ENCODE peak calls at places on chromosome 5, in seven cellular contexts. B is SK-N-SH, P is HCT116, F is GM12878, S is H1, Z is K562, J is HepG2. H is an unnamed sample.

GRCh38 chr5:96963267-96963666 is 27.4 kb downstream of the LNPEP start:
- DNase-seq in S (no peak), F (peak; percentile 33), B (no peak), J (no peak), P (no peak), Z (peak; percentile 42), H (no peak)

GRCh38 chr5:149549461-149550266 is 1.6 kb downstream of the CSNK1A1 start:
- DNase-seq in S (no peak), J (peak; percentile 86), Z (no peak), F (peak; percentile 32), B (peak; percentile 46), P (peak; percentile 64), H (no peak)

GRCh38 chr5:80181618-80182211 is 74.1 kb downstream of the SERINC5 start:
- DNase-seq in J (peak; percentile 90), B (no peak), S (no peak), Z (no peak), F (no peak), P (peak; percentile 88), H (no peak)

GRCh38 chr5:102511666-102512065 is 12.9 kb upstream of the SLCO6A1 start:
- DNase-seq in J (no peak), S (no peak), F (no peak), Z (no peak), P (no peak), B (no peak), H (no peak)

GRCh38 chr5:6729400-6730310 is 16.4 kb downstream of the TENT4A start:
- DNase-seq in P (no peak), B (no peak), Z (no peak), S (no peak), J (no peak), F (no peak), H (no peak)

GRCh38 chr5:151186052-151186451 is 28.5 kb upstream of the ANXA6 start:
- DNase-seq in J (no peak), S (no peak), Z (no peak), B (no peak), P (no peak), F (no peak), H (no peak)

GRCh38 chr5:176540956-176541337 is 3.7 kb upstream of the RNF44 start:
- DNase-seq in S (no peak), J (no peak), Z (no peak), F (no peak), B (no peak), P (no peak), H (no peak)

GRCh38 chr5:173984218-173984617 is 4.8 kb upstream of the C5orf47 start:
- DNase-seq in F (no peak), P (peak; percentile 34), B (peak; percentile 46), J (peak; percentile 57), Z (no peak), S (no peak), H (no peak)

GRCh38 chr5:79143684-79144379 is 32.2 kb downstream of the BHMT start:
- DNase-seq in F (no peak), B (no peak), P (peak; percentile 66), J (no peak), S (no peak), Z (peak; percentile 27), H (no peak)

GRCh38 chr5:8329773-8330172 is 460.8 kb downstream of the MTRR start:
- DNase-seq in S (no peak), P (no peak), Z (no peak), B (no peak), F (no peak), J (no peak), H (no peak)

GRCh38 chr5:68343421-68343826 is 127.9 kb downstream of the PIK3R1 start:
- DNase-seq in F (peak; percentile 55), S (no peak), B (no peak), Z (peak; percentile 45), P (no peak), J (no peak), H (no peak)

GRCh38 chr5:76831108-76831447 is 12.2 kb downstream of the F2RL1 start:
- DNase-seq in B (no peak), F (peak; percentile 27), P (no peak), J (no peak), Z (no peak), S (no peak), H (no peak)
- TF ChIP-seq YY1 in B (no peak), F (no peak), P (no peak), J (no peak), Z (no peak), S (no peak), H (no peak)

DNA sequence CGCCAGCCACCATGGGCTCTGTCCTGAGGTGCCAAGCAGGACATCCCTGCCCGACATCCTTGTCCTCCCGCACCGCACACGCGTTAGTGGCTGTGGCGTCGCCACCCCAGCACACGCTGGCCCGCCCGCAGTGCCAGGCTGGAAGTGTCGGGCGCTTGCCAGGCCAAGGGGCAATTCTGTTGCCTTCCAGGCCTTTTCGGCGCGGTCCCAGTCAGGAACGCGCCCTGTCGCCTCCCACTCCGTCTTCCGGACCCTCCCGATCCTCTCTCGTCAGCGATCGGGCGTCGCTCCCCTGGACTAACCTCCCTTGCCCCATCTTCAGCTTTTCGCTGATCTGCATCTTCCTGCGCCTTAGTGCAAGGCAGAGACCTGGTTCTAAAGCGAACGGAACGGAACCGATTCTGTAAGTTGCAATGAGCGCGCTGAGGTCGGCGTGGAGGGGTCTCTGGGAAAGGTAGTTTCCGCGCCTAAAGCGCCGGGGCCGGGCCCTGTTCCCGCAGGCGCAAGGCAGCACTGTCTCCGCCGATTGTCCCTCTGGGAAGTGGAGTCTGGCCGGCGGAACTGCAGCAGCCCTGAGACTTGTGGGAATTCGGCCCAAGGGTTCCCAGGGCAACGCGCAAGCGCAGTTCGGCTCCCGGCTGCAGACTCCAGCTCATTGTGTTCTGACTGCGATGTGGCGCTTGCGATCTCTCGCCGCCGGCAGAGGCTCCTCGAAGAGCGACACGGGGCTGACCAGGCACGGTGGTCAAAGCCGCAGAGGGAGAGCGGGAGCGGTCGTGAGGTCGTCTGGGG is at the start of gene ZNF454:
- DNase-seq in P (no peak), B (peak; percentile 97), Z (no peak), F (no peak), S (peak; percentile 69), J (no peak), H (peak; percentile 94)
- H3K9me3 ChIP-seq in P (peaks cover 15% of the 10 kb centered on the region), B (peaks cover 5% of the 10 kb centered on the region), Z (no peaks in the 10 kb centered on the region), F (peaks cover 13% of the 10 kb centered on the region), S (peaks cover 92% of the 10 kb centered on the region), J (peaks cover 97% of the 10 kb centered on the region), H (peaks cover 59% of the 10 kb centered on the region)

GRCh38 chr5:94440015-94440414 is 178.4 kb downstream of the KIAA0825 start:
- DNase-seq in F (no peak), Z (no peak), B (peak; percentile 5), P (no peak), S (no peak), J (no peak), H (no peak)
- TF ChIP-seq YY1 in F (no peak), Z (no peak), B (no peak), P (no peak), S (no peak), J (no peak), H (no peak)

GRCh38 chr5:140801494-140801841 is 611 bp downstream of the PCDHA3 start:
- DNase-seq in Z (no peak), F (no peak), S (no peak), P (no peak), B (no peak), J (no peak), H (no peak)
- H3K9me3 ChIP-seq in Z (no peaks in the 10 kb centered on the region), F (peaks cover 1% of the 10 kb centered on the region), S (peaks cover 28% of the 10 kb centered on the region), P (peaks cover 5% of the 10 kb centered on the region), B (peaks cover 19% of the 10 kb centered on the region), J (peaks cover 21% of the 10 kb centered on the region), H (peaks cover 8% of the 10 kb centered on the region)

GRCh38 chr5:134037160-134037559 is 32.4 kb upstream of the VDAC1 start:
- DNase-seq in F (no peak), J (no peak), Z (no peak), S (no peak), P (no peak), B (no peak), H (no peak)

GRCh38 chr5:134046330-134046729 is 41.6 kb upstream of the VDAC1 start:
- DNase-seq in P (no peak), F (no peak), B (no peak), Z (no peak), J (peak; percentile 27), S (no peak), H (no peak)

GRCh38 chr5:134043793-134044525 is 39.2 kb upstream of the VDAC1 start:
- DNase-seq in F (no peak), Z (no peak), B (no peak), J (no peak), P (no peak), S (no peak), H (no peak)

GRCh38 chr5:134038143-134038542 is 33.4 kb upstream of the VDAC1 start:
- DNase-seq in Z (no peak), F (no peak), B (no peak), J (peak; percentile 71), P (no peak), S (no peak), H (no peak)

DNA sequence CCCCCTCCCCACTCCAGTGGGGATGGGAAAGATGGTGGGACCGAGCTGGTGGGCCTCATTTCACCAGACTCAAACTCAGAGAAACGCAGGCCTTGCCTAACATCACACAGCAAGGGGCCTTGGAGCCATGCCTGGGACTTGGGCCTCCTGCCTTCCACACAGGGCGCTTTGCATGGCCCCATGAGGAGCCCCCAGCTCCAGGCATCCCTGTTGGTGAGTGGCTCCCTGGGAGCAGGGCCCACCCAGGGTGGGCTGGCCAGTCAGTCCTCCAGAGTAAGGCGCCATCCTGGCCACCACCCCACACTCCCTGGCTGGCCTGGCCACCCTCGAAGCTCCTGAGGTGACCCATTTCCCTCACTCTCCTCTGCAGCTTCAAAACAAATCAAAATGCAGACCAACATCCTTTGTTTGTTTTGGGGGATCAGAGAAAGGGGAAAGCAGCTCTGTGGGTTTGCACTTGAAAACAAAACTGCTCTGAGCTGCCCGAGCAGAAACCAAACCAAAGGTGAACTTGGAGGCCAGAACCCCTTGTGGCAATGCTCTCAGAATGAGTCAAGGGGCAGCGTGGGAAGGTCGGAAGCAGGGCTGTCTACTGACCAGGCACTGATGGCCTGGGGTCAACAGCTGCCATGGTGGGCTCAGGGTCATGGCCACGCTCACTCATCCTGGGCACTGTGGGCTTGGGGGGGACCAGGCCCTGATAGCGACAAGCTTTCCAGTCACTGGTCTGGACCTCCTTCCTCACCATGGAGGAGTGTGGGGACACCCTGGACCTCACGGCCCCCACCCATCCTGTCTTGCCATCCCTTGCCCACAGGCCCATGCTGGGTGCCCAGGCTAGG is 37.0 kb upstream of the VDAC1 start:
- DNase-seq in Z (no peak), P (no peak), S (no peak), B (no peak), J (no peak), F (peak; percentile 74), H (no peak)
- TF ChIP-seq YY1 in Z (no peak), P (no peak), S (no peak), B (no peak), J (no peak), F (peak; percentile 53), H (no peak)

DNA sequence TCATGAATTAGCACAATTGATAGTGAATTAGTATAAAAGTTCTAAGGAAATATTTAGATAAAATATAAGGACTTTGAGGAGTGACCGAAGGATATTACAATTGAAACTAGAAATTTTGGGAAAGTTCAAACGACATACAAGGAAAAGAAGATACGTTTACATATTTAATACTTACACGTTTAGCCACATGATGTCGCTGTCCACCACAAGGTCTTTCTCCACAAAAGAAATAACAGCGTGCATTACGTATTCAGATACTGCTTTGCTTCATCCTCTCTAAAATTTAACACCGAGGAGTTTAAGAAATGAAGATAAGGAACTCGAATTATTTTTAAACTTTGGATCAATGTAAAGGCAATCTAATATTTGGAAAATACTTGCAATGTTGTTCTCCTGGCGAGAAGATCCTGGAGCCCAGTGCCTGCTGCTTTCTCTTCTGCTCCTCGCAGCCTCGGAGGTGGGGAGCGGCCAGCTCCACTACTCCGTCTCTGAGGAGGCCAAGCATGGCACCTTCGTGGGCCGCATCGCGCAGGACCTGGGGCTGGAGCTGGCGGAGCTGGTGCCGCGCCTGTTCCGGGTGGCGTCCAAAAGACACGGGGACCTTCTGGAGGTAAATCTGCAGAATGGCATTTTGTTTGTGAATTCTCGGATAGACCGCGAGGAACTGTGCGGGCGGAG is at the start of gene PCDHA3:
- DNase-seq in F (no peak), P (no peak), Z (no peak), S (no peak), B (no peak), J (peak; percentile 9), H (no peak)
- H3K9me3 ChIP-seq in F (peaks cover 1% of the 10 kb centered on the region), P (peaks cover 5% of the 10 kb centered on the region), Z (no peaks in the 10 kb centered on the region), S (peaks cover 33% of the 10 kb centered on the region), B (peaks cover 19% of the 10 kb centered on the region), J (peaks cover 24% of the 10 kb centered on the region), H (peaks cover 8% of the 10 kb centered on the region)